ENCODE peak calls at places on chromosome 4, in six cellular contexts. C, I, T, U, Y and Z are unnamed samples.

GRCh38 chr4:25896782-25897539 is 17.1 kb upstream of the SMIM20 start:
- DNase-seq in I (no peak), T (no peak), U (no peak), C (no peak), Y (no peak), Z (no peak)

GRCh38 chr4:168383510-168383909 is 65.0 kb upstream of the DDX60 start:
- DNase-seq in T (no peak), I (no peak), U (no peak), Y (no peak), C (no peak), Z (no peak)

GRCh38 chr4:38583102-38583501 is 80.9 kb upstream of the KLF3 start:
- DNase-seq in C (no peak), T (no peak), U (no peak), Y (no peak), I (peak), Z (no peak)

GRCh38 chr4:125198916-125199315 is 115.8 kb upstream of the FAT4 start:
- DNase-seq in U (no peak), C (no peak), Y (no peak), T (no peak), I (peak), Z (no peak)

GRCh38 chr4:79831701-79832514 is 241.1 kb downstream of the ANTXR2 start:
- DNase-seq in Y (no peak), T (no peak), U (no peak), C (no peak), I (peak), Z (no peak)

GRCh38 chr4:99885063-99885664 is 9.1 kb downstream of the LAMTOR3 start:
- DNase-seq in Y (peak), C (peak), U (peak), T (peak), I (peak), Z (peak)

GRCh38 chr4:20299515-20299914 is 47.8 kb downstream of the SLIT2 start:
- DNase-seq in I (peak), C (peak), T (peak), Y (peak), U (peak), Z (peak)

GRCh38 chr4:139901516-139902327 is 236.1 kb downstream of the MGST2 start:
- DNase-seq in I (peak), Y (no peak), C (no peak), U (no peak), T (no peak), Z (no peak)

GRCh38 chr4:41678086-41678485 is 70.4 kb downstream of the PHOX2B start:
- DNase-seq in I (peak), C (no peak), Y (no peak), U (no peak), T (no peak), Z (no peak)

GRCh38 chr4:125666635-125667034 is 351.9 kb downstream of the FAT4 start:
- DNase-seq in I (no peak), C (no peak), Y (no peak), T (no peak), U (no peak), Z (no peak)

GRCh38 chr4:24771241-24771640 is 24.1 kb upstream of the SOD3 start:
- DNase-seq in C (no peak), T (no peak), U (no peak), Y (no peak), I (no peak), Z (no peak)

GRCh38 chr4:15003441-15003890 is 1.2 kb downstream of the CPEB2 start:
- DNase-seq in U (no peak), T (peak), Y (peak), I (peak), C (peak), Z (peak)

GRCh38 chr4:138927065-138927464 is 88.5 kb upstream of the NOCT start:
- DNase-seq in T (no peak), Y (no peak), I (peak), C (no peak), U (no peak), Z (no peak)

DNA sequence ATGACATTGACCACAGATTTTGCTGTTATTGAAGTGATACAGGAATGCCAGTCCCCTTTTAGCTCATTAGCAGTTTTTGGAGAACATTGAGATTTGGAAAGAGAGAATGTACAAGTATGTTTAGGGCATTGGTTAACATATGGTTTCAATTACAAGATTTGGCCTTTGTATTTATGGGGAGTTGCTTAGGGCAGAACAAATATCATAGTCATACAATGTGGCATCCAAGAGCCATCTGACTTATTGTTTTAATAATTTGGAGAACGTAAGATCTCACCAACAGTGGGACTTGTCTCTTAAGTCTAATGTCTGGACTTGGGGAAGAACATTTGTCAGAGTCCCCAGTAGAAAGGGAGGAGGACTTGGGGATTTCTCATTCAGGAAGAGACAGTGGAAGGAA is 166.1 kb downstream of the STK32B start:
- DNase-seq in I (peak), Y (no peak), C (no peak), U (no peak), T (no peak), Z (no peak)
- TF ChIP-seq EZH2phosphoT487 in I (no peak), Y (no peak), C (no peak), U (no peak), T (no peak), Z (no peak)

GRCh38 chr4:76459291-76459723 is 24.3 kb downstream of the SHROOM3 start:
- DNase-seq in T (no peak), C (no peak), Y (peak), I (peak), U (peak), Z (peak)
- H2AFZ ChIP-seq in T (no peak), C (no peak), Y (no peak), I (peak), U (peak), Z (peak)

GRCh38 chr4:115759231-115759630 is 645.8 kb upstream of the NDST4 start:
- DNase-seq in C (no peak), T (no peak), Y (no peak), I (no peak), U (no peak), Z (no peak)

GRCh38 chr4:115763051-115763450 is 649.6 kb upstream of the NDST4 start:
- DNase-seq in U (no peak), I (no peak), C (no peak), T (no peak), Y (no peak), Z (no peak)
- TF ChIP-seq EZH2phosphoT487 in U (no peak), I (no peak), C (no peak), T (no peak), Y (no peak), Z (no peak)

GRCh38 chr4:118410143-118410542 is 57.3 kb upstream of the PRSS12 start:
- DNase-seq in I (peak), U (no peak), T (no peak), C (no peak), Y (no peak), Z (no peak)
- H2AFZ ChIP-seq in I (peak), U (no peak), T (no peak), C (no peak), Y (no peak), Z (no peak)